ENCODE peak calls at places on chromosomes 3 and 15, in nine cellular contexts. One of them, this sample, is unnamed.
A peak's percentile ranks its signal among the peaks of the same experiment; 100 is the strongest.

GRCh38 chr15:71278989-71279756 is 163.9 kb downstream of the THSD4 start:
- DNase-seq in AG08395: peak; percentile 73
- DNase-seq in NCI-H524: no peak
- DNase-seq in occipital lobe: no peak
- DNase-seq in cardiac fibroblast: peak; percentile 98
- DNase-seq in A549: peak; percentile 78
- DNase-seq in OCI-LY7: no peak
- DNase-seq in NCI-H1092 treated with DMSO at 0.1 percent for 48 hours: peak; percentile 67
- DNase-seq in SK-N-SH: no peak
- DNase-seq in this sample: peak; percentile 100

GRCh38 chr3:61315874-61316273 is 64.6 kb upstream of the FHIT start:
- DNase-seq in A549: no peak
- DNase-seq in NCI-H524: no peak
- DNase-seq in NCI-H1092 treated with DMSO at 0.1 percent for 48 hours: no peak
- DNase-seq in SK-N-SH: no peak
- DNase-seq in occipital lobe: no peak
- DNase-seq in cardiac fibroblast: no peak
- DNase-seq in OCI-LY7: no peak
- DNase-seq in AG08395: peak; percentile 2
- DNase-seq in this sample: no peak

GRCh38 chr3:29697989-29698388 is 417.1 kb downstream of the RBMS3 start:
- DNase-seq in A549: no peak
- DNase-seq in NCI-H524: no peak
- DNase-seq in AG08395: peak; percentile 24
- DNase-seq in NCI-H1092 treated with DMSO at 0.1 percent for 48 hours: no peak
- DNase-seq in SK-N-SH: no peak
- DNase-seq in OCI-LY7: no peak
- DNase-seq in cardiac fibroblast: peak; percentile 67
- DNase-seq in occipital lobe: no peak
- DNase-seq in this sample: no peak

GRCh38 chr3:171936231-171936841 is 93.2 kb downstream of the TMEM212 start:
- DNase-seq in SK-N-SH: no peak
- DNase-seq in OCI-LY7: no peak
- DNase-seq in cardiac fibroblast: peak; percentile 94
- DNase-seq in AG08395: peak; percentile 38
- DNase-seq in occipital lobe: no peak
- DNase-seq in NCI-H1092 treated with DMSO at 0.1 percent for 48 hours: no peak
- DNase-seq in NCI-H524: no peak
- DNase-seq in A549: no peak
- DNase-seq in this sample: peak; percentile 75

GRCh38 chr3:32018723-32019564 is 37.4 kb downstream of the ZNF860 start:
- DNase-seq in cardiac fibroblast: peak; percentile 73
- DNase-seq in NCI-H524: peak; percentile 27
- DNase-seq in SK-N-SH: peak; percentile 55
- DNase-seq in A549: peak; percentile 70
- DNase-seq in AG08395: peak; percentile 68
- DNase-seq in OCI-LY7: peak; percentile 72
- DNase-seq in occipital lobe: no peak
- DNase-seq in NCI-H1092 treated with DMSO at 0.1 percent for 48 hours: peak; percentile 40
- DNase-seq in this sample: peak; percentile 35

GRCh38 chr15:95410757-95411156 is 919.7 kb upstream of the NR2F2 start:
- DNase-seq in cardiac fibroblast: no peak
- DNase-seq in A549: no peak
- DNase-seq in NCI-H524: no peak
- DNase-seq in occipital lobe: no peak
- DNase-seq in AG08395: no peak
- DNase-seq in NCI-H1092 treated with DMSO at 0.1 percent for 48 hours: no peak
- DNase-seq in SK-N-SH: no peak
- DNase-seq in OCI-LY7: no peak
- DNase-seq in this sample: no peak

GRCh38 chr15:63942486-63943365 is 103.6 kb downstream of the DAPK2 start:
- DNase-seq in AG08395: no peak
- DNase-seq in OCI-LY7: peak; percentile 15
- DNase-seq in cardiac fibroblast: no peak
- DNase-seq in A549: no peak
- DNase-seq in NCI-H524: peak; percentile 35
- DNase-seq in NCI-H1092 treated with DMSO at 0.1 percent for 48 hours: no peak
- DNase-seq in occipital lobe: no peak
- DNase-seq in SK-N-SH: no peak
- DNase-seq in this sample: no peak

GRCh38 chr15:84976746-84977345 is 4.8 kb upstream of the PDE8A start:
- DNase-seq in occipital lobe: no peak
- DNase-seq in cardiac fibroblast: no peak
- DNase-seq in AG08395: no peak
- DNase-seq in OCI-LY7: no peak
- DNase-seq in SK-N-SH: no peak
- DNase-seq in A549: no peak
- DNase-seq in NCI-H524: no peak
- DNase-seq in NCI-H1092 treated with DMSO at 0.1 percent for 48 hours: no peak
- DNase-seq in this sample: no peak

GRCh38 chr15:96947830-96948229 is 617.3 kb downstream of the NR2F2 start:
- DNase-seq in OCI-LY7: no peak
- DNase-seq in NCI-H524: peak; percentile 45
- DNase-seq in NCI-H1092 treated with DMSO at 0.1 percent for 48 hours: no peak
- DNase-seq in cardiac fibroblast: peak; percentile 37
- DNase-seq in A549: no peak
- DNase-seq in occipital lobe: no peak
- DNase-seq in SK-N-SH: peak; percentile 10
- DNase-seq in AG08395: no peak
- DNase-seq in this sample: no peak

GRCh38 chr3:195908439-195909293 is at the start of gene TNK2:
- DNase-seq in SK-N-SH: peak; percentile 57
- DNase-seq in A549: peak; percentile 19
- DNase-seq in OCI-LY7: peak; percentile 60
- DNase-seq in occipital lobe: no peak
- DNase-seq in NCI-H524: no peak
- DNase-seq in AG08395: no peak
- DNase-seq in cardiac fibroblast: no peak
- DNase-seq in NCI-H1092 treated with DMSO at 0.1 percent for 48 hours: peak; percentile 24
- DNase-seq in this sample: peak; percentile 20

GRCh38 chr15:96428742-96429141 is 98.2 kb downstream of the NR2F2 start:
- DNase-seq in OCI-LY7: no peak
- DNase-seq in AG08395: peak; percentile 93
- DNase-seq in A549: no peak
- DNase-seq in NCI-H524: no peak
- DNase-seq in cardiac fibroblast: peak; percentile 95
- DNase-seq in occipital lobe: no peak
- DNase-seq in NCI-H1092 treated with DMSO at 0.1 percent for 48 hours: no peak
- DNase-seq in SK-N-SH: no peak
- DNase-seq in this sample: peak; percentile 99

GRCh38 chr3:41155834-41156233 is 43.5 kb upstream of the CTNNB1 start:
- DNase-seq in occipital lobe: no peak
- DNase-seq in SK-N-SH: no peak
- DNase-seq in OCI-LY7: no peak
- DNase-seq in AG08395: no peak
- DNase-seq in A549: no peak
- DNase-seq in cardiac fibroblast: no peak
- DNase-seq in NCI-H524: no peak
- DNase-seq in NCI-H1092 treated with DMSO at 0.1 percent for 48 hours: no peak
- DNase-seq in this sample: no peak

GRCh38 chr3:149343951-149344350 is 10.5 kb upstream of the TM4SF18 start:
- DNase-seq in AG08395: no peak
- DNase-seq in A549: no peak
- DNase-seq in SK-N-SH: peak; percentile 10
- DNase-seq in occipital lobe: no peak
- DNase-seq in NCI-H1092 treated with DMSO at 0.1 percent for 48 hours: no peak
- DNase-seq in OCI-LY7: peak; percentile 23
- DNase-seq in cardiac fibroblast: no peak
- DNase-seq in NCI-H524: peak; percentile 46
- DNase-seq in this sample: no peak

GRCh38 chr15:75233504-75234190 is 24.5 kb upstream of the GOLGA6C start:
- DNase-seq in AG08395: no peak
- DNase-seq in SK-N-SH: no peak
- DNase-seq in NCI-H524: no peak
- DNase-seq in occipital lobe: no peak
- DNase-seq in cardiac fibroblast: no peak
- DNase-seq in A549: no peak
- DNase-seq in OCI-LY7: no peak
- DNase-seq in NCI-H1092 treated with DMSO at 0.1 percent for 48 hours: no peak
- DNase-seq in this sample: no peak

GRCh38 chr15:56243774-56244236 is at the start of gene RFX7:
- DNase-seq in NCI-H1092 treated with DMSO at 0.1 percent for 48 hours: peak; percentile 54
- DNase-seq in AG08395: peak; percentile 83
- DNase-seq in NCI-H524: peak; percentile 86
- DNase-seq in SK-N-SH: peak; percentile 93
- DNase-seq in occipital lobe: peak; percentile 59
- DNase-seq in A549: peak; percentile 82
- DNase-seq in OCI-LY7: peak; percentile 87
- DNase-seq in cardiac fibroblast: peak; percentile 64
- DNase-seq in this sample: peak; percentile 84